ENCODE peak calls at places on chromosome 1, in six cellular contexts. One of them, this sample, is unnamed.

GRCh38 chr1:243974451-243975292 is 76.4 kb upstream of the ZBTB18 start:
- DNase-seq in activated CD8-positive, alpha-beta memory T cell treated with anti-CD3 and anti-CD28 coated beads, Interleukin-2, amount 50 U/mL, for 4 hours: no peak
- DNase-seq in amniotic epithelial cell: peak
- DNase-seq in adrenal gland: no peak
- DNase-seq in chondrocyte: no peak
- DNase-seq in occipital lobe: no peak
- DNase-seq in this sample: peak

GRCh38 chr1:167305705-167306277 is 85.1 kb downstream of the POU2F1 start:
- DNase-seq in adrenal gland: no peak
- DNase-seq in chondrocyte: no peak
- DNase-seq in occipital lobe: no peak
- DNase-seq in activated CD8-positive, alpha-beta memory T cell treated with anti-CD3 and anti-CD28 coated beads, Interleukin-2, amount 50 U/mL, for 4 hours: no peak
- DNase-seq in amniotic epithelial cell: no peak
- DNase-seq in this sample: peak

GRCh38 chr1:84366786-84367185 is 31.5 kb upstream of the DNASE2B start:
- DNase-seq in adrenal gland: no peak
- DNase-seq in chondrocyte: no peak
- DNase-seq in occipital lobe: no peak
- DNase-seq in activated CD8-positive, alpha-beta memory T cell treated with anti-CD3 and anti-CD28 coated beads, Interleukin-2, amount 50 U/mL, for 4 hours: no peak
- DNase-seq in amniotic epithelial cell: peak
- DNase-seq in this sample: peak

GRCh38 chr1:177163844-177164379 is 600 bp downstream of the ASTN1 start:
- DNase-seq in chondrocyte: no peak
- DNase-seq in occipital lobe: peak
- DNase-seq in amniotic epithelial cell: no peak
- DNase-seq in activated CD8-positive, alpha-beta memory T cell treated with anti-CD3 and anti-CD28 coated beads, Interleukin-2, amount 50 U/mL, for 4 hours: no peak
- DNase-seq in adrenal gland: peak
- DNase-seq in this sample: no peak

GRCh38 chr1:230503741-230504140 is 77.6 kb upstream of the PGBD5 start:
- DNase-seq in amniotic epithelial cell: no peak
- DNase-seq in chondrocyte: no peak
- DNase-seq in activated CD8-positive, alpha-beta memory T cell treated with anti-CD3 and anti-CD28 coated beads, Interleukin-2, amount 50 U/mL, for 4 hours: no peak
- DNase-seq in occipital lobe: no peak
- DNase-seq in adrenal gland: no peak
- DNase-seq in this sample: no peak

GRCh38 chr1:207755846-207756692 is 4.2 kb downstream of the CD46 start:
- DNase-seq in activated CD8-positive, alpha-beta memory T cell treated with anti-CD3 and anti-CD28 coated beads, Interleukin-2, amount 50 U/mL, for 4 hours: no peak
- DNase-seq in chondrocyte: no peak
- DNase-seq in occipital lobe: no peak
- DNase-seq in adrenal gland: no peak
- DNase-seq in amniotic epithelial cell: peak
- DNase-seq in this sample: no peak

GRCh38 chr1:7379445-7379971 is 391.6 kb upstream of the VAMP3 start:
- DNase-seq in chondrocyte: peak
- DNase-seq in activated CD8-positive, alpha-beta memory T cell treated with anti-CD3 and anti-CD28 coated beads, Interleukin-2, amount 50 U/mL, for 4 hours: no peak
- DNase-seq in amniotic epithelial cell: peak
- DNase-seq in occipital lobe: no peak
- DNase-seq in adrenal gland: peak
- DNase-seq in this sample: peak

GRCh38 chr1:200699871-200700270 is 30.2 kb upstream of the DDX59 start:
- DNase-seq in amniotic epithelial cell: peak
- DNase-seq in activated CD8-positive, alpha-beta memory T cell treated with anti-CD3 and anti-CD28 coated beads, Interleukin-2, amount 50 U/mL, for 4 hours: no peak
- DNase-seq in occipital lobe: no peak
- DNase-seq in chondrocyte: no peak
- DNase-seq in adrenal gland: no peak
- DNase-seq in this sample: peak

GRCh38 chr1:182242641-182243040 is 148.9 kb downstream of the GLUL start:
- DNase-seq in chondrocyte: no peak
- DNase-seq in occipital lobe: no peak
- DNase-seq in amniotic epithelial cell: no peak
- DNase-seq in adrenal gland: no peak
- DNase-seq in activated CD8-positive, alpha-beta memory T cell treated with anti-CD3 and anti-CD28 coated beads, Interleukin-2, amount 50 U/mL, for 4 hours: no peak
- DNase-seq in this sample: no peak

GRCh38 chr1:40709100-40709801 is 17.7 kb downstream of the NFYC start:
- DNase-seq in chondrocyte: no peak
- DNase-seq in adrenal gland: peak
- DNase-seq in amniotic epithelial cell: peak
- DNase-seq in occipital lobe: peak
- DNase-seq in activated CD8-positive, alpha-beta memory T cell treated with anti-CD3 and anti-CD28 coated beads, Interleukin-2, amount 50 U/mL, for 4 hours: peak
- DNase-seq in this sample: peak

GRCh38 chr1:206495493-206496046 is 11.8 kb upstream of the RASSF5 start:
- DNase-seq in chondrocyte: no peak
- DNase-seq in adrenal gland: no peak
- DNase-seq in occipital lobe: no peak
- DNase-seq in activated CD8-positive, alpha-beta memory T cell treated with anti-CD3 and anti-CD28 coated beads, Interleukin-2, amount 50 U/mL, for 4 hours: no peak
- DNase-seq in amniotic epithelial cell: peak
- DNase-seq in this sample: peak

GRCh38 chr1:113146242-113147072 is 73.5 kb downstream of the LRIG2 start:
- DNase-seq in amniotic epithelial cell: peak
- DNase-seq in occipital lobe: no peak
- DNase-seq in activated CD8-positive, alpha-beta memory T cell treated with anti-CD3 and anti-CD28 coated beads, Interleukin-2, amount 50 U/mL, for 4 hours: no peak
- DNase-seq in chondrocyte: no peak
- DNase-seq in adrenal gland: no peak
- DNase-seq in this sample: peak

GRCh38 chr1:42335809-42336518 is 929 bp upstream of the FOXJ3 start:
- DNase-seq in occipital lobe: no peak
- DNase-seq in amniotic epithelial cell: peak
- DNase-seq in adrenal gland: no peak
- DNase-seq in activated CD8-positive, alpha-beta memory T cell treated with anti-CD3 and anti-CD28 coated beads, Interleukin-2, amount 50 U/mL, for 4 hours: no peak
- DNase-seq in chondrocyte: no peak
- DNase-seq in this sample: peak

GRCh38 chr1:103514920-103515503 is 10.5 kb upstream of the RNPC3 start:
- DNase-seq in activated CD8-positive, alpha-beta memory T cell treated with anti-CD3 and anti-CD28 coated beads, Interleukin-2, amount 50 U/mL, for 4 hours: no peak
- DNase-seq in occipital lobe: no peak
- DNase-seq in chondrocyte: no peak
- DNase-seq in amniotic epithelial cell: peak
- DNase-seq in adrenal gland: no peak
- DNase-seq in this sample: peak

GRCh38 chr1:109214695-109215623 is 1.2 kb downstream of the SARS1 start:
- DNase-seq in activated CD8-positive, alpha-beta memory T cell treated with anti-CD3 and anti-CD28 coated beads, Interleukin-2, amount 50 U/mL, for 4 hours: peak
- DNase-seq in chondrocyte: no peak
- DNase-seq in amniotic epithelial cell: peak
- DNase-seq in occipital lobe: no peak
- DNase-seq in adrenal gland: peak
- DNase-seq in this sample: peak